ENCODE peak calls at places on chromosomes 12 and 14, in four cellular contexts. One of them, this sample, is unnamed.

GRCh38 chr14:55881577-55882241 is 236.5 kb upstream of the PELI2 start:
- DNase-seq in HL-60: no peak
- DNase-seq in GM12878: no peak
- DNase-seq in K562: no peak
- DNase-seq in this sample: no peak

GRCh38 chr14:27049611-27050172 is 451.9 kb upstream of the NOVA1 start:
- DNase-seq in GM12878: no peak
- DNase-seq in HL-60: no peak
- DNase-seq in K562: no peak
- DNase-seq in this sample: no peak

GRCh38 chr14:100150932-100151587 is 8.4 kb downstream of the DEGS2 start:
- DNase-seq in HL-60: no peak
- DNase-seq in K562: no peak
- DNase-seq in GM12878: no peak
- DNase-seq in this sample: no peak

GRCh38 chr12:97288526-97288925 is 174.1 kb upstream of the RMST start:
- DNase-seq in HL-60: no peak
- DNase-seq in GM12878: no peak
- DNase-seq in K562: no peak
- DNase-seq in this sample: no peak

GRCh38 chr14:64190974-64191502 is 103.1 kb downstream of the ESR2 start:
- DNase-seq in GM12878: no peak
- DNase-seq in HL-60: no peak
- DNase-seq in K562: no peak
- DNase-seq in this sample: no peak

GRCh38 chr14:93991212-93991611 is 5.9 kb upstream of the CCDC197 start:
- DNase-seq in GM12878: no peak
- DNase-seq in K562: no peak
- DNase-seq in HL-60: no peak
- DNase-seq in this sample: no peak

GRCh38 chr14:75845136-75845804 is 136.5 kb downstream of the TGFB3 start:
- DNase-seq in GM12878: no peak
- DNase-seq in HL-60: no peak
- DNase-seq in K562: no peak
- DNase-seq in this sample: no peak

GRCh38 chr14:97602438-97603117 is 805.4 kb downstream of the VRK1 start:
- DNase-seq in GM12878: no peak
- DNase-seq in K562: no peak
- DNase-seq in HL-60: no peak
- DNase-seq in this sample: no peak

GRCh38 chr12:89768586-89769482 is 60.2 kb upstream of the ATP2B1 start:
- DNase-seq in GM12878: no peak
- DNase-seq in HL-60: peak; percentile 73
- DNase-seq in K562: no peak
- DNase-seq in this sample: no peak

GRCh38 chr12:111276189-111276588 is 92.7 kb downstream of the PHETA1 start:
- DNase-seq in HL-60: no peak
- DNase-seq in GM12878: no peak
- DNase-seq in K562: no peak
- DNase-seq in this sample: no peak

GRCh38 chr12:9041321-9041720 is 52.0 kb downstream of the KLRG1 start:
- DNase-seq in HL-60: no peak
- DNase-seq in K562: no peak
- DNase-seq in GM12878: no peak
- DNase-seq in this sample: no peak

GRCh38 chr14:100400115-100400514 is 77.0 kb downstream of the SLC25A47 start:
- DNase-seq in GM12878: no peak
- DNase-seq in HL-60: no peak
- DNase-seq in K562: no peak
- DNase-seq in this sample: no peak

GRCh38 chr12:94289551-94290312 is 141.4 kb downstream of the PLXNC1 start:
- DNase-seq in HL-60: no peak
- DNase-seq in GM12878: no peak
- DNase-seq in K562: no peak
- DNase-seq in this sample: no peak

GRCh38 chr12:46219892-46220655 is 48.8 kb downstream of the SLC38A1 start:
- DNase-seq in GM12878: no peak
- DNase-seq in K562: peak; percentile 81
- DNase-seq in HL-60: peak; percentile 25
- DNase-seq in this sample: no peak

GRCh38 chr12:11719678-11720099 is 70.2 kb downstream of the ETV6 start:
- DNase-seq in HL-60: peak; percentile 75
- DNase-seq in K562: no peak
- DNase-seq in GM12878: no peak
- DNase-seq in this sample: no peak

GRCh38 chr12:38162013-38162412 is 154.6 kb upstream of the ALG10B start:
- DNase-seq in HL-60: no peak
- DNase-seq in K562: no peak
- DNase-seq in GM12878: no peak
- DNase-seq in this sample: no peak

GRCh38 chr12:95146767-95147166 is 70.5 kb downstream of the FGD6 start:
- DNase-seq in K562: no peak
- DNase-seq in GM12878: no peak
- DNase-seq in HL-60: no peak
- DNase-seq in this sample: no peak

GRCh38 chr12:124490584-124491305 is 76.7 kb downstream of the NCOR2 start:
- DNase-seq in HL-60: no peak
- DNase-seq in GM12878: no peak
- DNase-seq in K562: peak; percentile 91
- DNase-seq in this sample: no peak

GRCh38 chr12:4564819-4565218 is 2.8 kb downstream of the DYRK4 start:
- DNase-seq in K562: no peak
- DNase-seq in HL-60: no peak
- DNase-seq in GM12878: peak; percentile 20
- DNase-seq in this sample: no peak

GRCh38 chr14:55274760-55275159 is 3.5 kb downstream of the FBXO34 start:
- DNase-seq in GM12878: no peak
- DNase-seq in HL-60: no peak
- DNase-seq in K562: no peak
- DNase-seq in this sample: no peak

GRCh38 chr14:65318636-65319506 is 93.7 kb upstream of the FUT8 start:
- DNase-seq in GM12878: peak; percentile 80
- DNase-seq in HL-60: no peak
- DNase-seq in K562: no peak
- DNase-seq in this sample: no peak

GRCh38 chr14:65320661-65321308 is 91.7 kb upstream of the FUT8 start:
- DNase-seq in K562: no peak
- DNase-seq in GM12878: no peak
- DNase-seq in HL-60: no peak
- DNase-seq in this sample: no peak

DNA sequence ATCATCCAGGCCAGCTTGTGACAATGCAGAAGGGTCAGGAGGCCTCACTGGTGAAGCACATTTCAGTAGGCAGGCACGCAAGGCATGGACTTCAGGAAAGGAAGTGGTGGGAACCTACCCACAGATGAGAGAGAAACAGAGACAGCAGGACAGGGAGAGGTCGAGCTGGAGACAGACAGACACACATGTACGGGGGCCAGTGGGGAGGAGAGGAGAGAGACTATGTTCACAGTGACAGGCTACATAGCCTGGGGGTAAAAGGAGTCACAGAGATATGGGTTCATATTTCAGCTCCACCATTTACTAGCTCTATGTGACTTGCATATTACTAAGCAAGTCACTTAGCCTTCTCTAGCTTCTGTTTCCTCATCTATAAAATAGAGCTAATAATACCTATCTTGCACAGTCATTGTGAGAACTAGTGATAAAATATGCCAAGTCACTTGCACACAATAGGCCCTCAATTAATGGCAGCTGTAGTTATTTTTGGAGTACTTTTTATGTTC is 91.1 kb upstream of the FUT8 start:
- DNase-seq in HL-60: peak; percentile 30
- DNase-seq in K562: no peak
- DNase-seq in GM12878: peak; percentile 82
- DNase-seq in this sample: no peak
- TF ChIP-seq SPI1 in HL-60: peak; percentile 49
- TF ChIP-seq SPI1 in K562: no peak
- TF ChIP-seq SPI1 in GM12878: peak; percentile 59
- TF ChIP-seq SPI1 in this sample: peak; percentile 69

GRCh38 chr14:77375973-77376372 is 921 bp downstream of the TMED8 start:
- DNase-seq in HL-60: no peak
- DNase-seq in K562: no peak
- DNase-seq in GM12878: no peak
- DNase-seq in this sample: no peak
- TF ChIP-seq SPI1 in HL-60: no peak
- TF ChIP-seq SPI1 in K562: no peak
- TF ChIP-seq SPI1 in GM12878: no peak
- TF ChIP-seq SPI1 in this sample: no peak

DNA sequence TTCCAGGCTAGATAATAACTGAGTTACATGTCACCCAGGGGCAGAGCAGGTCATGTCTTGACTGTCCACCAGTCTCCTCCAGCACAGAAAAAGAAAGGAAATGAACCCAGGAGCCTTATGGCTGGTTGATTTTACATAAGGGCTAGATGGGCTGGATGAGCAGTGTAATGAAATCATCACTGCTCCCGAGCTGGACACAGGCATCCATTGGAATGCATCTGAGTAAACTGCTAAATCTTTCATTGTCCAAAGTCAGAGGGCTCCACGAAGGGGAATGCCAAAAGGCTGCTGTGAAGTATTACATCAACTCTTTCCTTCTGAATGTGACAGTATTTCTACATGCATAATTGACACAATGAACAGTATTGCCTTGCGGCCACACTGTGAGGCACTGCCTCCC is 30.1 kb upstream of the TSPAN11 start:
- DNase-seq in K562: no peak
- DNase-seq in GM12878: no peak
- DNase-seq in HL-60: no peak
- DNase-seq in this sample: no peak
- TF ChIP-seq SPI1 in K562: no peak
- TF ChIP-seq SPI1 in GM12878: no peak
- TF ChIP-seq SPI1 in HL-60: no peak
- TF ChIP-seq SPI1 in this sample: no peak

DNA sequence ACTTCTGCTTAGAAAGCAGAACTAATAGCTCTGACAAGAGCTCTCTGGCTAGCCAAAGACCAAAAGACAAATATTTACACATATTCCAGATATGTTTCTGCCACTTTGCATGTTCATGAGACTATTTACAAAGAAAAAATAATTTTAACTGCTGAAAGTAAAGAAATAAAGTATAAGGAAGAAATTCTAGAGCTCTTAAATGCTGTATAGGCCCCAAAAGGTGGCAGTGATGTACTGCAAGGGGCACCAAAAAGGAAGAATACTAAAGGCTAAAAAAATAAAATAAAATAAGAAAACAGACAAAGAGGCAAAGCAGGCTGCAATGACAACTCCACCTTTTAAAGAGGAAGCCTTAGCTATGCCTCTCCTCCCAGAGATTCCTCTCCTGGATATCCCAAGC is 23.0 kb downstream of the KLRK1 start:
- DNase-seq in HL-60: no peak
- DNase-seq in GM12878: no peak
- DNase-seq in K562: no peak
- DNase-seq in this sample: no peak
- TF ChIP-seq SPI1 in HL-60: no peak
- TF ChIP-seq SPI1 in GM12878: no peak
- TF ChIP-seq SPI1 in K562: no peak
- TF ChIP-seq SPI1 in this sample: no peak

GRCh38 chr14:101441710-101442109 is 119.6 kb upstream of the DIO3 start:
- DNase-seq in HL-60: no peak
- DNase-seq in GM12878: no peak
- DNase-seq in K562: no peak
- DNase-seq in this sample: no peak
- TF ChIP-seq SPI1 in HL-60: no peak
- TF ChIP-seq SPI1 in GM12878: no peak
- TF ChIP-seq SPI1 in K562: no peak
- TF ChIP-seq SPI1 in this sample: no peak